ENCODE peak calls at places on chromosomes 3 and 15, in nine cellular contexts. G is HCT116; Z is upper lobe of right lung; U is ovary; H is PC-3; O is AG04450; Q is pancreas; P is IMR-90; B is CD4-positive, alpha-beta T cell. D is an unnamed sample.

GRCh38 chr15:49182128-49182527 is 12.1 kb downstream of the GALK2 start:
- DNase-seq in Z (no peak), H (no peak), U (no peak), P (no peak), Q (no peak), O (no peak), B (no peak), G (no peak), D (no peak)

GRCh38 chr3:15060029-15060428 is 5.1 kb downstream of the MRPS25 start:
- DNase-seq in B (no peak), O (no peak), Q (no peak), H (no peak), G (no peak), U (no peak), Z (no peak), P (no peak), D (no peak)

GRCh38 chr3:32734756-32735155 is 49.8 kb downstream of the CNOT10 start:
- DNase-seq in G (no peak), O (no peak), Z (no peak), Q (no peak), B (no peak), H (no peak), P (no peak), U (no peak), D (no peak)

GRCh38 chr15:77380033-77380432 is 39.9 kb downstream of the PEAK1 start:
- DNase-seq in G (no peak), P (no peak), O (no peak), U (no peak), Z (no peak), Q (no peak), B (no peak), H (no peak), D (no peak)

GRCh38 chr3:12891985-12892839 is 50.8 kb upstream of the RPL32 start:
- DNase-seq in O (peak; percentile 32), Z (no peak), H (peak; percentile 78), G (peak; percentile 39), P (peak; percentile 66), U (peak; percentile 54), Q (peak; percentile 73), B (peak; percentile 29), D (peak; percentile 49)

GRCh38 chr15:64466408-64467116 is 6.2 kb downstream of the ZNF609 start:
- DNase-seq in O (no peak), G (no peak), U (no peak), Z (no peak), Q (no peak), B (no peak), H (no peak), P (no peak), D (no peak)

GRCh38 chr3:18988619-18989229 is 159.6 kb upstream of the KCNH8 start:
- DNase-seq in H (peak; percentile 81), G (no peak), B (no peak), Q (no peak), O (no peak), P (no peak), U (no peak), Z (no peak), D (no peak)

GRCh38 chr3:100486808-100487207 is 5.6 kb upstream of the TMEM45A start:
- DNase-seq in P (no peak), O (no peak), Q (no peak), H (no peak), G (no peak), Z (no peak), B (no peak), U (no peak), D (no peak)

GRCh38 chr3:190048831-190049541 is 71.7 kb downstream of the P3H2 start:
- DNase-seq in P (peak; percentile 83), O (no peak), G (no peak), H (peak; percentile 59), Q (no peak), U (peak; percentile 39), B (no peak), Z (no peak), D (peak; percentile 66)

GRCh38 chr3:98651766-98652077 is 58.3 kb upstream of the CPOX start:
- DNase-seq in Z (no peak), H (peak; percentile 32), B (no peak), G (no peak), P (no peak), Q (no peak), O (no peak), U (no peak), D (no peak)

GRCh38 chr3:50345586-50345985 is at the start of gene ZMYND10:
- DNase-seq in U (peak; percentile 71), Q (no peak), B (peak; percentile 68), P (peak; percentile 28), H (peak; percentile 76), O (no peak), Z (peak; percentile 88), G (no peak), D (no peak)

DNA sequence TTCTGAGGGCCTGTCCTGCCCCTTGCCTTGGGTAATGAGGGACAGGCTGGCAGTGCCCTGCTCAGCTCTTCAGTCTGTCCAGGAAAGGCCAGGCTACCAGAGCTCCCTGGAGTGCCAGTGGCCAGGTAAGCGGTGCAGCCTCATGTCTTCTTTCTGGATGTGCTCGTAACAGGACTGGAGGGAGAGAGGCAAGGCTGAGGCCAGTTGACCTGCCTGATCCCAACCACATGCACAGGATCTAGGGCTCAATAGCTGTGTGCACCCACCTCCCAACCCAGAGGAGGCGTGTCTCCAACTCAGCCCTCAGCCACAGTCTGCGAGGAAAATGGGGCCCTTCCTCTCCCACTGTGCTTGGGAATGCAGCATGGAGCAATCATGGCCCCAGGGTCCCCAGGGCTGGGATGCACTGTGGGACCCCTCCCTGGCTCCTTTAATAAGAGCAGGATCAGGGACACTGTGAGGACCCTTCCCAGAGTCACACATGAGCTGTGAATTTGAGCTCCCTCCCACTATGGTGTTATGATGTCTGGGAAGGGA is 22.5 kb downstream of the ALS2CL start:
- DNase-seq in B (no peak), H (no peak), O (no peak), U (peak; percentile 6), Q (peak; percentile 27), Z (peak; percentile 53), P (no peak), G (no peak), D (peak; percentile 39)
- H3K27me3 ChIP-seq in B (no peaks in the 10 kb centered on the region), H (no peaks in the 10 kb centered on the region), O (peaks cover 12% of the 10 kb centered on the region), U (no peaks in the 10 kb centered on the region), Q (no peaks in the 10 kb centered on the region), Z (no peaks in the 10 kb centered on the region), P (peaks cover 2% of the 10 kb centered on the region), G (no peaks in the 10 kb centered on the region), D (no peaks in the 10 kb centered on the region)

GRCh38 chr15:78540135-78540954 is at the start of gene PSMA4:
- DNase-seq in O (peak; percentile 66), P (peak; percentile 76), U (peak; percentile 94), G (peak; percentile 48), Z (peak; percentile 96), B (peak; percentile 93), Q (peak; percentile 97), H (peak; percentile 79), D (peak; percentile 95)
- H3K27ac ChIP-seq in O (peak within 1 kb of the TSS; percentile 89), P (peak within 1 kb of the TSS; percentile 96), U (peak within 1 kb of the TSS; percentile 82), G (peak within 1 kb of the TSS; percentile 86), Z (peak within 1 kb of the TSS; percentile 94), B (peak within 1 kb of the TSS; percentile 97), Q (peak within 1 kb of the TSS; percentile 90), H (peak within 1 kb of the TSS; percentile 69), D (peak within 1 kb of the TSS; percentile 94)

GRCh38 chr15:60454824-60455223 is 24.1 kb downstream of the ICE2 start:
- DNase-seq in O (no peak), B (no peak), Q (no peak), P (no peak), G (no peak), H (no peak), Z (no peak), U (no peak), D (no peak)
- TF ChIP-seq CTCF in O (no peak), B (no peak), Q (no peak), P (no peak), G (no peak), H (no peak), Z (no peak), U (no peak), D (no peak)

GRCh38 chr3:159026510-159026909 is 224.7 kb downstream of the MFSD1 start:
- DNase-seq in U (no peak), O (no peak), G (no peak), B (no peak), P (no peak), Q (no peak), Z (no peak), H (no peak), D (no peak)

GRCh38 chr3:159029306-159030026 is 227.6 kb downstream of the MFSD1 start:
- DNase-seq in B (no peak), Q (no peak), O (no peak), H (no peak), G (no peak), U (no peak), Z (no peak), P (no peak), D (no peak)

GRCh38 chr3:159025733-159026132 is 223.9 kb downstream of the MFSD1 start:
- DNase-seq in P (no peak), Q (no peak), Z (no peak), B (no peak), H (peak; percentile 37), U (no peak), O (no peak), G (no peak), D (no peak)

GRCh38 chr3:159031280-159031679 is 229.4 kb downstream of the MFSD1 start:
- DNase-seq in G (no peak), O (no peak), B (no peak), Q (no peak), U (no peak), P (no peak), H (no peak), Z (no peak), D (no peak)

GRCh38 chr3:159028706-159029105 is 226.9 kb downstream of the MFSD1 start:
- DNase-seq in P (no peak), G (no peak), Q (no peak), U (no peak), O (no peak), B (no peak), Z (no peak), H (no peak), D (no peak)
- H3K27me3 ChIP-seq in P (no peaks in the 10 kb centered on the region), G (no peaks in the 10 kb centered on the region), Q (no peaks in the 10 kb centered on the region), U (no peaks in the 10 kb centered on the region), O (no peaks in the 10 kb centered on the region), B (no peaks in the 10 kb centered on the region), Z (no peaks in the 10 kb centered on the region), H (no peaks in the 10 kb centered on the region), D (no peaks in the 10 kb centered on the region)

DNA sequence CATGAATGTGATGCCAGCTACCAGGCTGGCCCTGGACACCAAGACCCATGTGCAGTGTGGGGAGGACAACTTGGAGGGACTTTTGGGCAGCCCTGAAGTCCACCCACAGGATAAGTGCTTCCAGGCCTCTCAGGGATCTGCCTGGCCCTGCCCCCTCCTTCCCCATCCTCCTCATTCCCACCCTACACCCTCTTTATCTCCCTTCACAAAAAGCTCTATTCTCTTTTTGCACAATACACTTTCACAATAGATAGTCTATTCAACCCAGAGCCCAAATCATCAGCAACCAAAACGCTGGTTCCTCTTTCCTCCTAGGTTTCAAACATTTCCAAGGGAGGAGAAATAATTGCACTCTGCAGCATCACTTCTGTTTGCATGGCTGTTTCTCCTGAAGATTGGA is 7.8 kb upstream of the ZNF710 start:
- DNase-seq in U (no peak), G (no peak), P (no peak), O (no peak), H (no peak), B (no peak), Q (no peak), Z (no peak), D (no peak)
- H3K27ac ChIP-seq in U (no peak overlapping the region), G (no peak overlapping the region), P (no peak overlapping the region), O (no peak overlapping the region), H (no peak overlapping the region), B (no peak overlapping the region), Q (no peak overlapping the region), Z (no peak overlapping the region), D (no peak overlapping the region)

GRCh38 chr15:25947336-25948080 is 84.4 kb upstream of the ATP10A start:
- DNase-seq in B (no peak), Z (no peak), G (no peak), P (peak; percentile 29), H (peak; percentile 53), U (no peak), O (no peak), Q (no peak), D (no peak)
- TF ChIP-seq CTCF in B (no peak), Z (no peak), G (no peak), P (no peak), H (peak; percentile 45), U (no peak), O (no peak), Q (no peak), D (no peak)